ENCODE peak calls at places on chromosome 14, in nine cellular contexts. W is MG63; U is cardiac fibroblast; F is brain microvascular endothelial cell; K is adipocyte; N is choroid plexus epithelial cell; J is lower leg skin; G is kidney epithelial cell; Z is CD8-positive, alpha-beta memory T cell. D is an unnamed sample.

GRCh38 chr14:69485261-69485660 is 733 bp downstream of the PLEKHD1 start:
- DNase-seq in Z (no peak), K (no peak), J (no peak), F (no peak), W (no peak), G (no peak), U (no peak), N (no peak), D (no peak)

GRCh38 chr14:32006267-32007110 is 70.6 kb upstream of the ARHGAP5 start:
- DNase-seq in K (no peak), J (no peak), Z (no peak), U (no peak), N (peak), W (no peak), G (peak), F (no peak), D (no peak)

GRCh38 chr14:73755434-73756014 is 41.3 kb upstream of the PNMA1 start:
- DNase-seq in J (peak), U (no peak), G (no peak), F (no peak), W (peak), Z (peak), N (no peak), K (peak), D (no peak)

GRCh38 chr14:96512602-96513397 is 10.6 kb downstream of the PAPOLA start:
- DNase-seq in N (no peak), K (no peak), Z (no peak), U (no peak), G (no peak), W (no peak), F (no peak), J (no peak), D (no peak)

GRCh38 chr14:100281286-100282082 is 24.8 kb downstream of the SLC25A29 start:
- DNase-seq in W (no peak), F (no peak), K (no peak), U (no peak), N (no peak), J (peak), G (no peak), Z (no peak), D (no peak)

GRCh38 chr14:66360526-66360925 is 125.6 kb upstream of the CCDC196 start:
- DNase-seq in J (no peak), K (no peak), Z (no peak), G (no peak), W (no peak), F (no peak), U (no peak), N (no peak), D (no peak)

GRCh38 chr14:67579636-67580035 is 20.4 kb downstream of the PIGH start:
- DNase-seq in U (no peak), F (no peak), Z (no peak), N (no peak), K (no peak), W (no peak), J (peak), G (no peak), D (no peak)

GRCh38 chr14:80393766-80394165 is 182.5 kb upstream of the DIO2 start:
- DNase-seq in Z (no peak), J (no peak), F (no peak), U (no peak), W (no peak), K (no peak), G (no peak), N (peak), D (no peak)

GRCh38 chr14:54138024-54138353 is 181.4 kb upstream of the BMP4 start:
- DNase-seq in G (no peak), W (no peak), J (no peak), F (no peak), U (no peak), N (no peak), K (no peak), Z (no peak), D (no peak)

GRCh38 chr14:56099081-56099797 is 19.0 kb upstream of the PELI2 start:
- DNase-seq in N (no peak), F (no peak), Z (no peak), K (peak), W (no peak), G (peak), U (no peak), J (no peak), D (no peak)

GRCh38 chr14:97539884-97540283 is 742.7 kb downstream of the VRK1 start:
- DNase-seq in K (no peak), W (no peak), F (no peak), J (no peak), U (no peak), N (no peak), G (no peak), Z (no peak), D (no peak)

GRCh38 chr14:76918751-76919421 is 92.7 kb downstream of the LRRC74A start:
- DNase-seq in G (peak), W (peak), J (peak), U (peak), F (peak), K (peak), N (peak), Z (no peak), D (peak)

GRCh38 chr14:31026395-31027096 is 367 bp upstream of the STRN3 start:
- DNase-seq in Z (peak), G (peak), U (peak), W (peak), J (peak), K (peak), N (peak), F (peak), D (peak)

GRCh38 chr14:64747327-64747726 is 43.1 kb downstream of the PLEKHG3 start:
- DNase-seq in J (no peak), N (no peak), Z (no peak), W (no peak), F (no peak), U (no peak), G (no peak), K (no peak), D (no peak)

GRCh38 chr14:71472281-71472960 is 459.8 kb upstream of the RGS6 start:
- DNase-seq in W (no peak), K (peak), Z (no peak), U (no peak), J (no peak), G (no peak), N (peak), F (no peak), D (no peak)

GRCh38 chr14:74663884-74664283 is 49.0 kb downstream of the AREL1 start:
- DNase-seq in U (no peak), K (no peak), J (no peak), G (no peak), Z (no peak), W (peak), F (no peak), N (no peak), D (no peak)

GRCh38 chr14:69093551-69094421 is 59.1 kb downstream of the DCAF5 start:
- DNase-seq in G (no peak), J (no peak), W (peak), N (peak), Z (no peak), U (peak), K (peak), F (peak), D (peak)

GRCh38 chr14:61651355-61651754 is 44.0 kb upstream of the HIF1A start:
- DNase-seq in Z (no peak), W (no peak), N (no peak), F (no peak), G (no peak), U (no peak), K (no peak), J (no peak), D (no peak)

GRCh38 chr14:86035882-86036281 is 505.9 kb downstream of the FLRT2 start:
- DNase-seq in F (no peak), U (peak), W (no peak), K (no peak), Z (no peak), J (no peak), N (peak), G (no peak), D (no peak)

GRCh38 chr14:77041837-77042557 is 13.5 kb upstream of the IRF2BPL start:
- DNase-seq in W (peak), F (peak), N (peak), K (peak), U (peak), Z (no peak), J (peak), G (no peak), D (peak)

GRCh38 chr14:36068777-36069534 is 107.6 kb downstream of the PTCSC3 start:
- DNase-seq in W (peak), K (peak), J (no peak), U (peak), F (peak), G (no peak), N (peak), Z (no peak), D (peak)

GRCh38 chr14:69242311-69243224 is 17.4 kb upstream of the GALNT16 start:
- DNase-seq in K (peak), J (no peak), U (peak), F (peak), N (peak), G (no peak), W (no peak), Z (peak), D (peak)

GRCh38 chr14:91019673-91020072 is 40.8 kb downstream of the RPS6KA5 start:
- DNase-seq in F (no peak), N (no peak), K (no peak), U (no peak), W (no peak), G (no peak), Z (no peak), J (no peak), D (no peak)

GRCh38 chr14:77485256-77485655 is 13.4 kb downstream of the ISM2 start:
- DNase-seq in U (no peak), G (no peak), W (peak), N (no peak), Z (no peak), J (no peak), F (no peak), K (peak), D (peak)

GRCh38 chr14:32252030-32252670 is 49.1 kb upstream of the RNU6-8 start:
- DNase-seq in W (peak), U (peak), J (no peak), F (peak), N (peak), Z (peak), G (peak), K (peak), D (peak)

GRCh38 chr14:22753586-22753985 is 12.9 kb upstream of the OXA1L start:
- DNase-seq in J (no peak), Z (no peak), F (no peak), N (no peak), U (no peak), W (no peak), K (peak), G (no peak), D (no peak)

GRCh38 chr14:74324945-74325361 is 22.2 kb upstream of the ABCD4 start:
- DNase-seq in Z (no peak), J (no peak), K (peak), F (peak), W (no peak), N (peak), U (peak), G (no peak), D (peak)

GRCh38 chr14:77026930-77027537 is 1.5 kb downstream of the IRF2BPL start:
- DNase-seq in K (peak), Z (peak), J (no peak), F (no peak), N (peak), W (peak), G (no peak), U (peak), D (no peak)

GRCh38 chr14:61559641-61560201 is 135.6 kb upstream of the HIF1A start:
- DNase-seq in U (no peak), F (no peak), Z (no peak), J (no peak), W (no peak), K (no peak), N (no peak), G (no peak), D (no peak)

GRCh38 chr14:49218436-49219092 is 367.6 kb downstream of the RPS29 start:
- DNase-seq in Z (no peak), N (peak), K (no peak), F (peak), J (peak), G (no peak), U (peak), W (peak), D (no peak)

GRCh38 chr14:32366256-32366655 is 37.2 kb downstream of the AKAP6 start:
- DNase-seq in N (peak), J (no peak), G (no peak), U (peak), W (peak), Z (no peak), K (peak), F (peak), D (peak)

GRCh38 chr14:32813401-32813800 is 125.3 kb upstream of the NPAS3 start:
- DNase-seq in F (no peak), U (no peak), K (no peak), J (no peak), W (no peak), N (no peak), G (no peak), Z (no peak), D (no peak)

GRCh38 chr14:94173471-94173884 is 644 bp upstream of the PPP4R4 start:
- DNase-seq in Z (no peak), W (peak), F (no peak), N (no peak), G (peak), U (no peak), K (peak), J (no peak), D (peak)
- H3K4me3 ChIP-seq in Z (peak), W (peak), F (peak), N (peak), G (peak), U (peak), K (peak), J (peak), D (peak)

GRCh38 chr14:104822821-104823615 is 22.1 kb downstream of the ZBTB42 start:
- DNase-seq in G (no peak), W (no peak), U (no peak), N (no peak), Z (no peak), F (no peak), K (no peak), J (no peak), D (no peak)

GRCh38 chr14:104826197-104826857 is 25.4 kb downstream of the ZBTB42 start:
- DNase-seq in F (peak), U (peak), J (peak), G (no peak), N (peak), K (peak), W (peak), Z (peak), D (peak)

GRCh38 chr14:104827173-104828055 is 26.5 kb downstream of the ZBTB42 start:
- DNase-seq in N (peak), J (no peak), U (peak), K (peak), G (no peak), F (no peak), Z (peak), W (no peak), D (no peak)

GRCh38 chr14:104824353-104824997 is 23.6 kb downstream of the ZBTB42 start:
- DNase-seq in U (no peak), G (no peak), J (no peak), W (no peak), Z (no peak), F (no peak), K (no peak), N (no peak), D (no peak)

GRCh38 chr14:104826858-104827172 is 25.9 kb downstream of the ZBTB42 start:
- DNase-seq in Z (no peak), N (no peak), U (no peak), G (no peak), W (no peak), K (no peak), F (no peak), J (no peak), D (no peak)
- H3K4me3 ChIP-seq in Z (peak), N (peak), U (peak), G (peak), W (no peak), K (peak), F (peak), J (no peak), D (peak)

GRCh38 chr14:101474563-101475467 is 86.5 kb upstream of the DIO3 start:
- DNase-seq in K (no peak), G (no peak), W (no peak), Z (no peak), U (no peak), J (peak), F (no peak), N (peak), D (no peak)
- H3K4me3 ChIP-seq in K (no peak), G (no peak), W (no peak), Z (no peak), U (no peak), J (no peak), F (no peak), N (no peak), D (no peak)

DNA sequence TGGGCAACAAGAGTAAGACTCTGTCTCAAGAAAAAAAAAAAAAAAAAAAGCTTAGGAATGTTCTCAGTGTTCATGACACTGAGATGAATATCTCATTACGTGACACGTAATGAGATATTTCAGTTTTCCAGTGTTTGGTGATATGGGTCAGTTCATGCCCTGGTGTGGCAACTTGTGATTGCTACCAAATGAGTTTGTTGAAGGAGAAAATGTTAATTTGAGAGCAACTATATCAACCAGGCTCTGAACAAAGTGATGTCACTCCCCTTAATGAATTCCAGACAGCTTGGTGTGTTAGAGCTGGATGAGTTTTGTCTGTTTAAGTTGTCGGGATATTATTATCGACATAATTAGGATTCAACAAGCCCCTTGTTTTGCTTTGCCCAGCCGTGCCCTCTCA is 211.7 kb downstream of the DPF3 start:
- DNase-seq in U (peak), N (peak), G (no peak), F (peak), J (no peak), K (peak), W (no peak), Z (no peak), D (peak)
- H3K4me3 ChIP-seq in U (no peak), N (no peak), G (no peak), F (no peak), J (no peak), K (no peak), W (no peak), Z (no peak), D (no peak)

GRCh38 chr14:63710497-63710896 is 17.4 kb downstream of the SGPP1 start:
- DNase-seq in U (no peak), Z (no peak), J (no peak), G (no peak), K (no peak), W (no peak), F (no peak), N (no peak), D (no peak)

GRCh38 chr14:63701614-63702291 is 26.1 kb downstream of the SGPP1 start:
- DNase-seq in K (no peak), F (no peak), G (no peak), U (no peak), Z (no peak), J (no peak), N (no peak), W (no peak), D (no peak)

GRCh38 chr14:63707216-63707615 is 20.6 kb downstream of the SGPP1 start:
- DNase-seq in K (no peak), N (no peak), W (no peak), Z (no peak), J (no peak), F (no peak), G (no peak), U (no peak), D (no peak)

DNA sequence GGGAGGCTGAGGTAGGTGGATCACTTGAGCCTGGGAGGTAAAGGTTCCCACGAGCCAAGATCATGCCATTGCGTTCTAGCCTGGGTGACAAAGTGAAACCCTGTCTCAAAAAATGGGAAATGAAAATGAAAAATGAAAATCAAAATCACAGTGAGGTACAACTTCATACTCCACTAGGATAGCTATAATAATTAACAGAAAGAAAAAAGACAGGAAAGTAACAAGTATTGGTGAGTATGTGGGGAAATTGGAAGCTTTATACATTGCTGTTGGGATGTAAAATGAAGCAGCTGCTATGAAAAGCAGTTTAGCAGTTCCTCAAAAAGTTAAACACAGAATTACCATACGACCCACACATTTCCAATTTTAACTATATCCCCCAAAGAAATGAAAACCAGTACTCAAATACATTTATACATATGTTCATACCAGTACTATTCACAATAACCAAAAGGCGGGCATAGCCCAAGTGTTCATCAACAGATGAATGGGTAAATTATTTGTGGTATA is 22.2 kb downstream of the SGPP1 start:
- DNase-seq in U (no peak), F (no peak), G (no peak), W (no peak), N (no peak), K (no peak), Z (no peak), J (no peak), D (no peak)
- H3K4me3 ChIP-seq in U (no peak), F (no peak), G (no peak), W (no peak), N (no peak), K (no peak), Z (no peak), J (no peak), D (no peak)

GRCh38 chr14:103492156-103492555 is 30.5 kb downstream of the CKB start:
- DNase-seq in Z (no peak), N (no peak), W (no peak), U (no peak), J (peak), G (no peak), K (no peak), F (no peak), D (no peak)

GRCh38 chr14:103491691-103492090 is 30.9 kb downstream of the CKB start:
- DNase-seq in K (no peak), Z (no peak), J (peak), N (no peak), U (no peak), W (no peak), G (no peak), F (no peak), D (no peak)

GRCh38 chr14:103485504-103485903 is 37.1 kb downstream of the CKB start:
- DNase-seq in F (no peak), Z (no peak), N (no peak), U (no peak), W (no peak), G (no peak), K (no peak), J (no peak), D (no peak)

GRCh38 chr14:103488071-103488470 is 34.6 kb downstream of the CKB start:
- DNase-seq in N (no peak), U (no peak), Z (no peak), F (no peak), K (no peak), W (no peak), J (no peak), G (no peak), D (no peak)

DNA sequence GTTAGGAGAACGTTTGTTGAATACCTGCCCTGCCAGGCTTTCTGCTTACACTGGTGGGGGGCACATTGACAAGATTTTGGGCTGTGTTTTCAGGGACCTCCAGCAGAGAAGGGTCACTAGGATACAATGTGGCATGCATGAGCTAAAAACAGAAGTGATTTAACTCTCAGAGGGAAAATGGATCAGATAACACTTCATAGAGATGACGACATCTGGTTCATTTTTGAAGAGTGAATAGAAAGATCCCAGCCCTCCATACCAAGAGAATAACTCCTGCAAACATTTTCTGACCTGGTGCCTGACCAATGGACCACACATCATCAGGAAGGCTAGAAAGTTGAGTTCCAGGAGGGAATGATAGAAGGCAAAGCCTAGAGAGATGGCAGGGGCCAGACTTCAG is 33.7 kb downstream of the CKB start:
- DNase-seq in N (peak), G (no peak), K (peak), Z (no peak), W (no peak), J (peak), F (peak), U (no peak), D (peak)
- H3K4me3 ChIP-seq in N (no peak), G (no peak), K (peak), Z (no peak), W (no peak), J (no peak), F (no peak), U (no peak), D (no peak)

GRCh38 chr14:50533314-50533705 is 941 bp upstream of the MAP4K5 start:
- DNase-seq in Z (no peak), F (no peak), G (no peak), J (no peak), N (no peak), U (no peak), W (no peak), K (no peak), D (no peak)
- H3K4me3 ChIP-seq in Z (peak), F (no peak), G (no peak), J (peak), N (no peak), U (no peak), W (no peak), K (no peak), D (no peak)

D was measured in foreskin fibroblast.